ENCODE peak calls at places on chromosomes 12 and 14, in four cellular contexts. H, M, K and F are unnamed samples. For H3K4me1, the result is how much of the 10 kb centered on the place peaks cover.

GRCh38 chr12:132429932-132430643 is 59.9 kb upstream of the FBRSL1 start:
- DNase-seq in H (no peak), M (peak), K (no peak), F (no peak)

GRCh38 chr12:69648476-69648875 is 37.8 kb upstream of the LRRC10 start:
- DNase-seq in H (peak), M (no peak), K (no peak), F (no peak)

GRCh38 chr14:66038214-66038977 is 447.8 kb upstream of the CCDC196 start:
- DNase-seq in H (no peak), M (no peak), K (no peak), F (no peak)

GRCh38 chr12:21502164-21502496 is 541 bp downstream of the GOLT1B start:
- DNase-seq in H (peak), M (peak), K (no peak), F (no peak)

GRCh38 chr12:131390408-131391100 is 320.3 kb upstream of the SFSWAP start:
- DNase-seq in H (no peak), M (peak), K (no peak), F (no peak)

GRCh38 chr14:51869426-51870113 is 9.2 kb downstream of the GNG2 start:
- DNase-seq in H (no peak), M (no peak), K (no peak), F (no peak)

GRCh38 chr12:95116773-95117172 is 43.4 kb upstream of the NR2C1 start:
- DNase-seq in H (no peak), M (peak), K (no peak), F (no peak)

GRCh38 chr12:19181666-19182426 is 52.3 kb downstream of the PLEKHA5 start:
- DNase-seq in H (peak), M (no peak), K (no peak), F (no peak)

GRCh38 chr12:31408778-31409177 is 82.8 kb upstream of the SINHCAF start:
- DNase-seq in H (no peak), M (no peak), K (no peak), F (no peak)

GRCh38 chr14:83217492-83217891 is 1683.8 kb upstream of the SEL1L start:
- DNase-seq in H (peak), M (no peak), K (no peak), F (no peak)

GRCh38 chr12:5063149-5063548 is 19.5 kb downstream of the KCNA5 start:
- DNase-seq in H (no peak), M (no peak), K (no peak), F (no peak)

GRCh38 chr12:4015225-4016076 is 142.3 kb upstream of the PARP11 start:
- DNase-seq in H (no peak), M (no peak), K (peak), F (no peak)

GRCh38 chr12:123937707-123938600 is 34.7 kb downstream of the CCDC92 start:
- DNase-seq in H (no peak), M (no peak), K (no peak), F (no peak)

GRCh38 chr12:19547258-19547657 is 108.0 kb downstream of the AEBP2 start:
- DNase-seq in H (peak), M (no peak), K (no peak), F (no peak)

GRCh38 chr12:46494424-46494823 is 121.9 kb upstream of the SLC38A2 start:
- DNase-seq in H (peak), M (no peak), K (no peak), F (no peak)

GRCh38 chr12:6460751-6461371 is 9.0 kb downstream of the TAPBPL start:
- DNase-seq in H (no peak), M (no peak), K (no peak), F (no peak)

GRCh38 chr14:105061428-105062047 is 3.7 kb downstream of the GPR132 start:
- DNase-seq in H (no peak), M (no peak), K (peak), F (no peak)

GRCh38 chr12:24840046-24840800 is 108.7 kb downstream of the BCAT1 start:
- DNase-seq in H (peak), M (no peak), K (no peak), F (no peak)

GRCh38 chr12:129863938-129864337 is 39.9 kb downstream of the TMEM132D start:
- DNase-seq in H (no peak), M (no peak), K (no peak), F (no peak)

GRCh38 chr14:84988391-84988790 is 541.6 kb upstream of the FLRT2 start:
- DNase-seq in H (no peak), M (no peak), K (no peak), F (no peak)

GRCh38 chr14:21924479-21924878 is 250.9 kb upstream of the OR4E1 start:
- DNase-seq in H (no peak), M (no peak), K (no peak), F (no peak)

GRCh38 chr12:107439101-107439738 is 246.4 kb upstream of the PWP1 start:
- DNase-seq in H (no peak), M (no peak), K (no peak), F (no peak)

GRCh38 chr12:61676520-61676919 is 583.7 kb upstream of the USP15 start:
- DNase-seq in H (no peak), M (no peak), K (no peak), F (no peak)

GRCh38 chr12:120350576-120351350 is 18.2 kb downstream of the MSI1 start:
- DNase-seq in H (no peak), M (no peak), K (peak), F (no peak)

GRCh38 chr12:107512391-107512790 is 173.2 kb upstream of the PWP1 start:
- DNase-seq in H (peak), M (no peak), K (no peak), F (no peak)

GRCh38 chr12:115866909-115867525 is 410.5 kb downstream of the MED13L start:
- DNase-seq in H (no peak), M (peak), K (no peak), F (no peak)

GRCh38 chr14:80584638-80585505 is 356.7 kb downstream of the CEP128 start:
- DNase-seq in H (peak), M (peak), K (no peak), F (no peak)

GRCh38 chr14:52253503-52253902 is 14.0 kb upstream of the PTGDR start:
- DNase-seq in H (peak), M (no peak), K (no peak), F (no peak)

GRCh38 chr14:63204407-63205280 is at the start of gene RHOJ:
- DNase-seq in H (peak), M (no peak), K (no peak), F (no peak)

GRCh38 chr12:76290963-76291859 is 57.0 kb downstream of the BBS10 start:
- DNase-seq in H (no peak), M (no peak), K (no peak), F (no peak)

GRCh38 chr14:92209141-92209540 is 87.4 kb downstream of the CPSF2 start:
- DNase-seq in H (no peak), M (no peak), K (no peak), F (no peak)

GRCh38 chr12:132436791-132437251 is 53.1 kb upstream of the FBRSL1 start:
- DNase-seq in H (no peak), M (no peak), K (no peak), F (no peak)

GRCh38 chr12:96233941-96234461 is 39.8 kb downstream of the ELK3 start:
- DNase-seq in H (peak), M (no peak), K (peak), F (no peak)

GRCh38 chr12:96237035-96237434 is 42.9 kb downstream of the ELK3 start:
- DNase-seq in H (peak), M (no peak), K (no peak), F (no peak)

GRCh38 chr12:96236221-96236822 is 42.1 kb downstream of the ELK3 start:
- DNase-seq in H (peak), M (no peak), K (no peak), F (no peak)

GRCh38 chr12:96234591-96235496 is 40.7 kb downstream of the ELK3 start:
- DNase-seq in H (no peak), M (no peak), K (no peak), F (no peak)

DNA sequence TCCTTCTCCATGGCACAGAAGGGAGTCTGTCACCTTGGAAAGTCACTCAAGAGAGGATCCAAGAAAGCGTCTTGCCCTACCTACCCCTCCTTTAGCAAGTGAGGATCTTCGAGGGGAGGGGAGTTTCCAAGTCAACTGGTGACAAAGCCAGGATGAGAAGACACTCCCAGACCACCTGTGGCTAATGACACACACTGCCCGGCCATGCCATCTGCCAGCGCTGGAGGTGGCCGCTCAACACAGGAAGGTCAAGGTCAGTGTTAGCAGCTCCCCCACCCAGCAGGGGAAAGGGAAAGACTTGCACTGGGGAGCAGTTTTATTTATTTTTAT is 41.3 kb downstream of the ELK3 start:
- DNase-seq in H (no peak), M (no peak), K (no peak), F (no peak)
- H3K4me1 ChIP-seq in H (under half), M (under half), K (under half), F (half or more)

DNA sequence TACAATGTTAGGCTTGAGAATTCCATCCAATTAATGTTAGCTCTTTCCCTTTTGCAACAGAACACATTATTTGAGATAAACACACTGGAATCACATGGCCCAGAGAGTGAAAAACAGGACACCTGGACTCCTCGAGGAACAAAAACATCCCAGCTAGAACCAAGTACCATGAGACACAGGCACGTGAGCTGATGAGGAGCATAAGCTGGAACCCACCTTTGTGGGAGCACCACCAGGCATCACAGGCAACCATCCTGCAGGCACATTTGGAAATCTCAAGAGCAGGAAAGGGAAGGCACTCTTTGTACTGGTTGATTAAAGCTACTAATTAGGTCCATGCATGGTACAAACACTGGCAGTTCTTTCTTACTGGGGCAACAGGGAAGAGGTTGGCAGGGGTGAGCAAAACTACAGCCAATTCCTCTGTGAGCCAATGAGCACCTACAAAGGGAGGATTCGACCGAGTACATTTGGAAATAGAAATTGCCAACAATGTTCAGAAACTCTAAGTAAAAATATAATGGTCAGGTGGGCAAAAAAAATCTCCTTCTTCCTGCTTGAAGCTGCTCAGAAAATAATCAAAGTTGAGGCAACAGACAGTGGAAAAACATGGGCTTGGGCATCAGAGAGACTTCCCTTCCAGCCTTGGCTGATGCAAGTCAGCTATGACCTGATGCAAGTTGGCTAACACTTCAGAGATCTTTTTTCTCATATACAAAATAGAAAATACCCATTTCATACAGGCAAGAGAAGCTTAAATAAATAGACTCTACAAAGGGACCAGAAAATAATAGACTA is 216.7 kb downstream of the NUAK1 start:
- DNase-seq in H (peak), M (no peak), K (no peak), F (no peak)
- H3K27ac ChIP-seq in H (no peak), M (peak), K (no peak), F (no peak)

GRCh38 chr12:53067074-53067992 is 11.9 kb downstream of the SPRYD3 start:
- DNase-seq in H (no peak), M (no peak), K (no peak), F (no peak)
- H3K4me1 ChIP-seq in H (half or more), M (under half), K (under half), F (half or more)

DNA sequence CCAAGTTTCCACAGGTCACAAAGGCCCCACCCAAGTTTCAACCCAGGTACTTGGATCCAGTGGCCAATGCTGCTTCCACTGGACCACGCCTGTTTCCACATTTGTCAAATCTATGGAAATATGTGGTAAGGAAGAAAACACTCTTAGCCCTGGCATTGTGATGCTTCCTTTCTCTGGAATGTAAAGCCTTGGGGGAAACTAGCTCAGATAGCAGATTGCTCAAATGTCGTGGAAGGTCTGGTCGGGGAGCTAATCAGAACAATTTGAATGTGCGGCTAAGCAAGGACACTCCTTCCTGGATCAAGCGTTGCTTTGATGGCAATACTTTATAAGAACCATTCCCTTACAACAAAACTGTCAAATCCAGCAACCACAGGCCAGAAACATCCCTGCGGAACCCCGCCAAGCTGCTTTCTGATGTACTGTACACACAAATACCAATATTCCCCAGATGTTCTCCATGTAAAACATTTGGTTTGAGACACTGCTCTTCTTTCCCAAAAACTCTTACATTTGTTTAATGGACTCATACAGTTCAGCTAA is 20.4 kb downstream of the NUAK1 start:
- DNase-seq in H (no peak), M (no peak), K (no peak), F (no peak)
- H3K27ac ChIP-seq in H (no peak), M (peak), K (no peak), F (no peak)

GRCh38 chr14:91048256-91048655 is 12.2 kb downstream of the RPS6KA5 start:
- DNase-seq in H (no peak), M (no peak), K (no peak), F (no peak)

GRCh38 chr14:91046488-91047072 is 13.9 kb downstream of the RPS6KA5 start:
- DNase-seq in H (no peak), M (no peak), K (no peak), F (no peak)

GRCh38 chr14:91041450-91041849 is 19.0 kb downstream of the RPS6KA5 start:
- DNase-seq in H (no peak), M (no peak), K (no peak), F (no peak)

GRCh38 chr14:91048676-91049075 is 11.8 kb downstream of the RPS6KA5 start:
- DNase-seq in H (no peak), M (no peak), K (no peak), F (no peak)

DNA sequence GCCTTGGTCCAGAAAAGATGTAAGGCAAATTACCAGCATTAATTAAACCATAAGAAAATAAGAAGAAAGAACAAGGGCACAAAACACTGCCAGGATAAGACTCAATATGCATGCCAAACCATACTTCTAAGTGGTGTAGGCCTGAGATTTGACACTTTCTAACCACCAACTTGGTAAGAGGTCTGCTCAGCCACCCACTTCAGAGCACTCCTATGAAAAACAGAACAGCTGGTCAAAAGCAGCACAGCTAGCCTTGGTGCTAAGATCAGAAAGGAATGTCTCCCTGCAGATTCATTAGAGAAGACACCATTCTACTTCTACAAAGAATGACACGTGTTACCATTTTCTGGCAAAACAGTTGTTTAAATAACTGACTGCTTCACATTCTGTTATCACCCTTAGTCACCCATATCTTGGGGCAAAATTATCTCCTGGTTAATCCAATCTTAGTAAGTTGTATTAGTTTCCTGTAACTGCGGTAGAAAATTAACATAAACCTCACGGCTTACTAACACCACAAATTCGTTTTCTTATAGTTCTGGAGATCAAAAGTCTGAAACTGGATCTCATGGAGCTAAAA is 13.2 kb downstream of the RPS6KA5 start:
- DNase-seq in H (no peak), M (no peak), K (no peak), F (no peak)
- H3K4me1 ChIP-seq in H (under half), M (under half), K (under half), F (under half)

GRCh38 chr12:108854055-108854452 is 3.3 kb downstream of the SSH1 start:
- DNase-seq in H (peak), M (no peak), K (no peak), F (no peak)

GRCh38 chr12:108853426-108853825 is 4.0 kb downstream of the SSH1 start:
- DNase-seq in H (no peak), M (no peak), K (no peak), F (no peak)

GRCh38 chr12:108856170-108856427 is 1.3 kb downstream of the SSH1 start:
- DNase-seq in H (no peak), M (no peak), K (no peak), F (no peak)

GRCh38 chr12:108855284-108856169 is 1.9 kb downstream of the SSH1 start:
- DNase-seq in H (peak), M (no peak), K (no peak), F (no peak)

DNA sequence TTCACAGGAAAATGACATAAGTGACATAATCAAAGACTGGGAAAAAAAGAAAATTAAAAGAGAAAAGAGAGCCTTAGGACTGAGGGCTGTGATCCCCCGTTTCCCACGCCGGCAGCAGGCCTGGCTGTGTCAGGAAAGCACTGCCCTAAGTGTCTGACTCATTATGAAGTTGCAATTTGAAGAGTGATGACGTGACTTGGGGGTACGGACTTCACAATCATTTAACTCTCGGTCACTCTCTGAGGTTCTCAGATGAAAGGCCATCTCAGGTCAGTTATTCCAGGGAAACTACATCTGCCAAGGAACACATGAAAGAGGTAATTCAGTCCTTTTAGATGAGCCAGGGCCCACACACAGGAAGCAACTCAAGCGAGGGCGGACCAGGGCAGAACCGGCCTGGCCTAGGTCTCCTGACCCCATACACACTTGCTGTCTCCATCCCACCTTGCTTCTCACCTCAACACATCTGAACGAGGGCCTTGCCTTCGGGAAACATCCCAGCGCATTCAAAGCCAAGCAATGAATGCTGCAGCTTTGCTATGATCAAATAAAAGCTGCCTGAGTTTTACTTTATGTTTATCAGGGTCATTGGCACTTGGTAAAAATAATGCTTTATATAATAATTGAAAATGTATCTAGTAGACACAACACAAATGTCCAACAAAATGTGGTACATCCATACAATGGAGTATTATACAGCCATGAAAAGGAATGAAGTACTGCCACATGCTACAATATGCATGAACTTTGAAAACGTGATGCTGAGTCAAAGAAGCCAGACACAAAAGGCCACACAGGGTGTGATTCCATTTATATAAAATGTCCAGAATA is 2.7 kb downstream of the SSH1 start:
- DNase-seq in H (peak), M (peak), K (no peak), F (no peak)
- H3K27ac ChIP-seq in H (peak), M (peak), K (peak), F (peak)